ENCODE peak calls at places on chromosomes 6 and 20, in seven cellular contexts. O is amniotic stem cell; Z is neuronal stem cell; P is AG08395; J is posterior vena cava; L is NCI-H1105 treated with DMSO at 0.1 percent for 48 hours; I is CD4-positive, alpha-beta memory T cell. R is an unnamed sample.
A peak's percentile ranks its signal among the peaks of the same experiment; 100 is the strongest.

GRCh38 chr6:3535716-3536435 is 79.0 kb upstream of the SLC22A23 start:
- DNase-seq in J (no peak), Z (no peak), I (no peak), P (no peak), O (no peak), L (no peak), R (no peak)

GRCh38 chr6:146041282-146041681 is 12.4 kb downstream of the GRM1 start:
- DNase-seq in P (no peak), L (peak; percentile 26), I (no peak), Z (no peak), J (no peak), O (no peak), R (peak; percentile 51)

GRCh38 chr6:74755196-74755595 is 450.7 kb downstream of the COL12A1 start:
- DNase-seq in I (no peak), P (no peak), Z (no peak), L (no peak), J (peak; percentile 70), O (no peak), R (no peak)

GRCh38 chr6:137341721-137342195 is 122.6 kb upstream of the IFNGR1 start:
- DNase-seq in P (peak; percentile 83), I (peak; percentile 56), O (no peak), L (peak; percentile 80), J (no peak), Z (no peak), R (no peak)

GRCh38 chr6:116450769-116451740 is 10.1 kb upstream of the CALHM6 start:
- DNase-seq in L (peak; percentile 83), O (no peak), Z (no peak), I (no peak), J (no peak), P (no peak), R (peak; percentile 13)

GRCh38 chr20:57399587-57400261 is 8.5 kb downstream of the RBM38 start:
- DNase-seq in O (no peak), I (peak; percentile 73), Z (no peak), L (no peak), J (peak; percentile 81), P (peak; percentile 50), R (no peak)

GRCh38 chr20:2523919-2524434 is 12.4 kb upstream of the TMC2 start:
- DNase-seq in J (no peak), P (no peak), L (no peak), Z (no peak), O (no peak), I (no peak), R (no peak)

GRCh38 chr6:69894578-69895347 is 28.4 kb downstream of the COL19A1 start:
- DNase-seq in P (no peak), O (peak; percentile 47), L (peak; percentile 77), Z (no peak), I (no peak), J (no peak), R (no peak)

GRCh38 chr6:41470341-41471063 is 75.7 kb upstream of the FOXP4 start:
- DNase-seq in Z (no peak), L (no peak), J (peak; percentile 93), I (no peak), P (peak; percentile 54), O (no peak), R (no peak)

GRCh38 chr6:114452785-114453401 is 110.1 kb upstream of the HS3ST5 start:
- DNase-seq in Z (no peak), L (no peak), O (no peak), I (no peak), J (no peak), P (no peak), R (no peak)